ENCODE peak calls at places on chromosomes 11 and 22, in five cellular contexts. M is fibroblast of the conjunctiva; W is stimulated activated CD8-positive, alpha-beta memory T cell treated with anti-CD3 and anti-CD28 coated beads, Interleukin-4, amount 100 ng/mL, for 1 hour; Y is mucosa of descending colon; Z is skeletal muscle cell. V is an unnamed sample.

GRCh38 chr22:31139866-31140716 is at the start of gene PLA2G3:
- DNase-seq in W (no peak), M (peak), Z (peak), Y (peak), V (peak)

GRCh38 chr22:19811211-19811621 is 43.5 kb downstream of the GNB1L start:
- DNase-seq in Z (no peak), W (no peak), M (no peak), Y (no peak), V (peak)

GRCh38 chr11:71204294-71204693 is 48.1 kb downstream of the SHANK2 start:
- DNase-seq in W (no peak), Z (no peak), M (no peak), Y (no peak), V (no peak)

GRCh38 chr22:31891366-31892079 is 52.8 kb upstream of the YWHAH start:
- DNase-seq in Z (no peak), M (no peak), Y (no peak), W (no peak), V (no peak)

GRCh38 chr11:111378773-111379499 is at the start of gene POU2AF1:
- DNase-seq in Y (peak), M (peak), Z (peak), W (peak), V (no peak)

GRCh38 chr11:117316197-117316961 is at the start of gene BACE1:
- DNase-seq in Y (peak), W (no peak), M (peak), Z (peak), V (peak)

GRCh38 chr22:37563153-37564081 is 3.1 kb downstream of the CDC42EP1 start:
- DNase-seq in Y (peak), M (peak), W (no peak), Z (peak), V (peak)

GRCh38 chr11:63668396-63668795 is 2.8 kb downstream of the ATL3 start:
- DNase-seq in Y (no peak), Z (no peak), M (no peak), W (no peak), V (no peak)

GRCh38 chr11:32311351-32312077 is 123.8 kb downstream of the WT1 start:
- DNase-seq in M (no peak), Z (no peak), Y (no peak), W (no peak), V (no peak)

GRCh38 chr11:30016588-30017363 is at the start of gene KCNA4:
- DNase-seq in M (no peak), Z (no peak), W (no peak), Y (no peak), V (no peak)

GRCh38 chr11:1235615-1236315 is 12.9 kb downstream of the MUC5B start:
- DNase-seq in Z (no peak), M (no peak), Y (peak), W (no peak), V (no peak)

GRCh38 chr11:103420593-103420992 is 311.4 kb downstream of the DYNC2H1 start:
- DNase-seq in W (no peak), Z (peak), M (no peak), Y (no peak), V (no peak)

GRCh38 chr11:9759519-9760179 is 95.8 kb downstream of the SWAP70 start:
- DNase-seq in M (peak), W (peak), Y (peak), Z (peak), V (peak)

GRCh38 chr11:122360875-122361274 is 244.9 kb upstream of the BLID start:
- DNase-seq in Y (no peak), Z (no peak), M (no peak), W (no peak), V (no peak)

GRCh38 chr11:33542921-33543320 is 157.7 kb downstream of the C11orf91 start:
- DNase-seq in Y (no peak), M (no peak), Z (no peak), W (no peak), V (peak)

GRCh38 chr22:20107951-20108756 is 7.8 kb upstream of the RANBP1 start:
- DNase-seq in Y (peak), M (no peak), Z (no peak), W (no peak), V (no peak)

GRCh38 chr11:117706322-117706814 is 90.6 kb downstream of the DSCAML1 start:
- DNase-seq in W (no peak), Z (no peak), M (no peak), Y (no peak), V (peak)

GRCh38 chr22:27186643-27187042 is 529.3 kb downstream of the MIAT start:
- DNase-seq in W (no peak), Y (no peak), Z (no peak), M (no peak), V (no peak)

GRCh38 chr11:16013649-16014275 is 342.6 kb downstream of the SOX6 start:
- DNase-seq in M (no peak), Z (peak), Y (no peak), W (no peak), V (no peak)

GRCh38 chr11:66689661-66690590 is 12.2 kb upstream of the RBM4B start:
- DNase-seq in M (no peak), Z (no peak), Y (no peak), W (no peak), V (no peak)

GRCh38 chr22:45170001-45170466 is 6.3 kb downstream of the NUP50 start:
- DNase-seq in M (no peak), Y (no peak), Z (no peak), W (no peak), V (no peak)

GRCh38 chr11:117045956-117046355 is 52.3 kb downstream of the SIK3 start:
- DNase-seq in Y (no peak), Z (peak), M (peak), W (no peak), V (no peak)

GRCh38 chr22:30858976-30859713 is 109.4 kb downstream of the MORC2 start:
- DNase-seq in Z (no peak), Y (no peak), M (no peak), W (no peak), V (no peak)

GRCh38 chr11:112614605-112615004 is 346.6 kb upstream of the NCAM1 start:
- DNase-seq in M (no peak), W (no peak), Y (no peak), Z (no peak), V (no peak)

GRCh38 chr11:63508009-63508408 is 2.1 kb downstream of the LGALS12 start:
- DNase-seq in Z (no peak), M (no peak), Y (no peak), W (no peak), V (peak)